ENCODE peak calls at places on chromosomes 6 and 20, in ten cellular contexts. Y, W, C, R, K, D, V, O, Q and P are unnamed samples.

GRCh38 chr6:158467923-158468322 is 92.0 kb upstream of the TMEM181 start:
- DNase-seq in Y (no peak), D (no peak), C (no peak), R (no peak), K (no peak), W (peak), Q (peak), O (no peak), V (no peak), P (no peak)

GRCh38 chr6:110355727-110356126 is 2.4 kb downstream of the METTL24 start:
- DNase-seq in C (no peak), W (no peak), Q (peak), R (no peak), D (no peak), Y (no peak), O (no peak), V (no peak), K (no peak), P (no peak)

GRCh38 chr6:129269891-129270290 is 387.0 kb downstream of the LAMA2 start:
- DNase-seq in O (no peak), R (no peak), Q (no peak), K (no peak), D (no peak), C (no peak), V (no peak), W (no peak), Y (no peak), P (no peak)

GRCh38 chr20:57693002-57693582 is 16.7 kb downstream of the PMEPA1 start:
- DNase-seq in O (no peak), D (peak), Y (no peak), R (no peak), W (peak), C (no peak), K (no peak), V (no peak), Q (peak), P (peak)

GRCh38 chr6:73041051-73041450 is 184.2 kb downstream of the KHDC1L start:
- DNase-seq in R (no peak), K (no peak), Y (no peak), W (no peak), V (no peak), Q (peak), D (no peak), O (no peak), C (no peak), P (no peak)

GRCh38 chr20:63004607-63005211 is 2.1 kb downstream of the BHLHE23 start:
- DNase-seq in Y (no peak), R (no peak), V (no peak), O (no peak), K (no peak), D (no peak), W (no peak), C (no peak), Q (no peak), P (no peak)

GRCh38 chr6:43220439-43220951 is 8.8 kb downstream of the DNPH1 start:
- DNase-seq in K (no peak), C (no peak), O (no peak), R (no peak), Y (no peak), W (no peak), Q (no peak), V (peak), D (no peak), P (no peak)

GRCh38 chr6:131831886-131832285 is 24.1 kb downstream of the ENPP1 start:
- DNase-seq in K (no peak), Q (no peak), W (no peak), O (no peak), Y (no peak), C (no peak), D (no peak), R (no peak), V (no peak), P (no peak)

GRCh38 chr20:36802326-36803223 is 29.0 kb upstream of the DSN1 start:
- DNase-seq in W (peak), Y (peak), K (peak), C (no peak), D (no peak), O (no peak), R (no peak), V (no peak), Q (peak), P (no peak)

GRCh38 chr6:46118836-46119235 is 11.0 kb upstream of the ENPP4 start:
- DNase-seq in V (no peak), C (no peak), D (no peak), K (no peak), W (no peak), Q (no peak), R (no peak), O (no peak), Y (no peak), P (no peak)

GRCh38 chr6:15312500-15312899 is 66.6 kb downstream of the JARID2 start:
- DNase-seq in C (no peak), D (no peak), R (no peak), O (peak), W (peak), Q (no peak), K (no peak), V (no peak), Y (no peak), P (no peak)

GRCh38 chr6:16985484-16986284 is 116.2 kb upstream of the STMND1 start:
- DNase-seq in V (no peak), R (no peak), C (no peak), O (no peak), W (peak), Y (peak), K (peak), D (no peak), Q (no peak), P (no peak)

GRCh38 chr6:92892626-92893025 is 526.7 kb downstream of the EPHA7 start:
- DNase-seq in R (no peak), Y (no peak), D (no peak), C (no peak), K (no peak), V (no peak), W (no peak), Q (peak), O (no peak), P (no peak)

GRCh38 chr20:60820918-60821317 is 431.1 kb upstream of the CDH4 start:
- DNase-seq in V (no peak), D (no peak), W (no peak), O (no peak), K (no peak), C (no peak), Y (no peak), Q (no peak), R (no peak), P (no peak)

GRCh38 chr6:123448306-123448884 is 188.4 kb downstream of the TRDN start:
- DNase-seq in Y (no peak), V (no peak), R (no peak), K (no peak), C (no peak), D (no peak), Q (no peak), W (no peak), O (no peak), P (no peak)

GRCh38 chr6:149862901-149863595 is 1.1 kb downstream of the LRP11 start:
- DNase-seq in V (peak), R (no peak), K (no peak), D (peak), W (peak), Q (peak), C (peak), Y (no peak), O (peak), P (peak)

GRCh38 chr6:119174879-119175817 is 96.7 kb upstream of the FAM184A start:
- DNase-seq in D (no peak), C (no peak), K (peak), R (no peak), V (no peak), Y (no peak), O (no peak), Q (no peak), W (peak), P (no peak)

GRCh38 chr6:39829331-39829730 is 37.2 kb downstream of the DAAM2 start:
- DNase-seq in C (no peak), V (no peak), K (no peak), D (no peak), Y (no peak), O (no peak), Q (no peak), R (no peak), W (no peak), P (no peak)

GRCh38 chr6:141107562-141108160 is 1025.1 kb upstream of the GJE1 start:
- DNase-seq in Y (no peak), W (peak), V (no peak), R (no peak), C (no peak), D (no peak), O (no peak), K (no peak), Q (peak), P (no peak)

GRCh38 chr6:108113557-108114519 is 39.3 kb upstream of the OSTM1 start:
- DNase-seq in Q (peak), O (peak), C (no peak), V (no peak), K (no peak), D (no peak), R (peak), W (peak), Y (no peak), P (no peak)

GRCh38 chr20:10924628-10925266 is 250.9 kb upstream of the JAG1 start:
- DNase-seq in R (no peak), D (no peak), W (peak), Q (peak), V (no peak), K (peak), Y (peak), O (no peak), C (no peak), P (no peak)

GRCh38 chr6:111700135-111700690 is 94.5 kb upstream of the TRAF3IP2 start:
- DNase-seq in K (no peak), C (no peak), W (no peak), R (no peak), O (no peak), Y (no peak), V (no peak), D (no peak), Q (no peak), P (no peak)

GRCh38 chr6:161434921-161435411 is 161.1 kb upstream of the AGPAT4 start:
- DNase-seq in D (peak), V (no peak), C (no peak), Q (no peak), O (no peak), K (peak), W (peak), Y (peak), R (no peak), P (peak)

GRCh38 chr6:42038811-42039408 is 11.4 kb upstream of the TAF8 start:
- DNase-seq in Q (no peak), W (no peak), V (no peak), R (no peak), Y (peak), O (no peak), K (peak), C (no peak), D (no peak), P (no peak)

GRCh38 chr20:62636446-62636845 is 5.9 kb upstream of the SLCO4A1 start:
- DNase-seq in R (no peak), K (no peak), D (no peak), V (no peak), C (no peak), W (peak), Q (peak), Y (no peak), O (no peak), P (no peak)

GRCh38 chr6:56381852-56382251 is 134.5 kb upstream of the COL21A1 start:
- DNase-seq in Q (peak), V (no peak), Y (no peak), C (no peak), O (no peak), W (no peak), K (no peak), R (no peak), D (no peak), P (no peak)

GRCh38 chr6:98871057-98871456 is 36.7 kb downstream of the POU3F2 start:
- DNase-seq in W (peak), V (no peak), C (no peak), R (no peak), O (no peak), K (no peak), Q (no peak), D (no peak), Y (peak), P (peak)

GRCh38 chr6:64224819-64225218 is 589.2 kb downstream of the PHF3 start:
- DNase-seq in O (no peak), R (no peak), Y (peak), V (no peak), D (peak), K (no peak), C (no peak), Q (peak), W (peak), P (no peak)

GRCh38 chr20:6533321-6533720 is 234.2 kb upstream of the BMP2 start:
- DNase-seq in O (no peak), C (no peak), D (no peak), W (peak), V (no peak), K (peak), Q (peak), Y (peak), R (no peak), P (no peak)

GRCh38 chr6:1958257-1958656 is 287.1 kb downstream of the GMDS start:
- DNase-seq in Q (no peak), C (no peak), V (no peak), K (no peak), D (no peak), R (no peak), Y (no peak), W (no peak), O (no peak), P (no peak)

GRCh38 chr20:52001999-52002666 is 189.4 kb downstream of the ZFP64 start:
- DNase-seq in K (no peak), Y (no peak), W (peak), O (no peak), D (no peak), Q (peak), C (no peak), V (no peak), R (peak), P (no peak)

GRCh38 chr20:44548171-44548678 is 26.4 kb upstream of the SERINC3 start:
- DNase-seq in Y (no peak), W (no peak), C (no peak), O (no peak), D (no peak), K (no peak), V (no peak), R (no peak), Q (no peak), P (no peak)